ENCODE peak calls at places on chromosomes 6 and 20, in seven cellular contexts. K, C, N, T, S, D and Z are unnamed samples.

GRCh38 chr6:95266537-95267258 is 310.6 kb upstream of the MANEA start:
- DNase-seq in K (no peak), C (no peak), N (peak), T (no peak), S (no peak), D (no peak), Z (no peak)

GRCh38 chr6:11815231-11815630 is 36.6 kb upstream of the ADTRP start:
- DNase-seq in K (no peak), C (no peak), N (peak), T (no peak), S (no peak), D (no peak), Z (no peak)

GRCh38 chr20:36542019-36542488 is 735 bp downstream of the MYL9 start:
- DNase-seq in K (no peak), C (no peak), N (no peak), T (no peak), S (peak), D (peak), Z (peak)

GRCh38 chr6:68756454-68757375 is 121.6 kb downstream of the ADGRB3 start:
- DNase-seq in K (no peak), C (no peak), N (no peak), T (peak), S (no peak), D (peak), Z (no peak)

GRCh38 chr20:10674684-10675455 is 1.1 kb upstream of the JAG1 start:
- DNase-seq in K (peak), C (no peak), N (peak), T (peak), S (peak), D (peak), Z (peak)

GRCh38 chr20:10758446-10758845 is 84.6 kb upstream of the JAG1 start:
- DNase-seq in K (no peak), C (no peak), N (peak), T (no peak), S (no peak), D (no peak), Z (no peak)

GRCh38 chr6:24980507-24981384 is 45.0 kb upstream of the RIPOR2 start:
- DNase-seq in K (no peak), C (no peak), N (peak), T (peak), S (no peak), D (no peak), Z (no peak)

GRCh38 chr6:73180076-73180717 is 45.1 kb downstream of the KHDC1L start:
- DNase-seq in K (no peak), C (no peak), N (no peak), T (no peak), S (no peak), D (no peak), Z (no peak)

GRCh38 chr6:151592449-151593169 is 98.8 kb downstream of the CCDC170 start:
- DNase-seq in K (no peak), C (no peak), N (no peak), T (no peak), S (no peak), D (no peak), Z (no peak)

GRCh38 chr6:149834513-149835481 is 29.4 kb downstream of the LRP11 start:
- DNase-seq in K (peak), C (peak), N (peak), T (peak), S (peak), D (no peak), Z (peak)

GRCh38 chr6:158474961-158475343 is 84.9 kb upstream of the TMEM181 start:
- DNase-seq in K (no peak), C (no peak), N (peak), T (peak), S (no peak), D (no peak), Z (no peak)

GRCh38 chr20:36607586-36608387 is 2.2 kb downstream of the RAB5IF start:
- DNase-seq in K (no peak), C (no peak), N (no peak), T (no peak), S (no peak), D (no peak), Z (no peak)

GRCh38 chr6:99434702-99435530 is 9.8 kb upstream of the PNISR start:
- DNase-seq in K (no peak), C (no peak), N (peak), T (peak), S (no peak), D (no peak), Z (no peak)

GRCh38 chr6:162443101-162443500 is 284.5 kb downstream of the PRKN start:
- DNase-seq in K (no peak), C (no peak), N (no peak), T (peak), S (no peak), D (no peak), Z (no peak)